ENCODE peak calls at places on chromosomes 6 and 20, in ten cellular contexts. W is nephron progenitor cell, M is endodermal cell, H is fibroblast of pulmonary artery, P is cardiac fibroblast, T is prostate gland, I is H9, J is neural crest cell, E is AG10803, V is body of pancreas. Q is an unnamed sample.
A peak's percentile ranks its signal among the peaks of the same experiment; 100 is the strongest.

GRCh38 chr20:1266167-1266973 is at the start of gene SNPH:
- DNase-seq in J (peak; percentile 45), M (peak; percentile 89), H (peak; percentile 79), P (peak; percentile 82), V (peak; percentile 78), W (peak; percentile 72), E (peak; percentile 70), T (peak; percentile 58), I (peak; percentile 82), Q (peak; percentile 86)

GRCh38 chr6:89763550-89763949 is 56.0 kb downstream of the MDN1 start:
- DNase-seq in J (no peak), M (no peak), E (peak; percentile 22), V (no peak), I (no peak), T (no peak), P (peak; percentile 34), W (no peak), H (peak; percentile 70), Q (no peak)

GRCh38 chr6:160170018-160170680 is 48.5 kb downstream of the SLC22A1 start:
- DNase-seq in T (no peak), M (no peak), H (no peak), P (no peak), E (no peak), I (no peak), V (no peak), J (no peak), W (no peak), Q (no peak)

GRCh38 chr6:47308674-47309325 is 905 bp downstream of the TNFRSF21 start:
- DNase-seq in T (peak; percentile 14), M (peak; percentile 72), E (peak; percentile 18), I (peak; percentile 46), J (peak; percentile 18), W (peak; percentile 56), H (no peak), P (no peak), V (peak; percentile 24), Q (no peak)

GRCh38 chr20:57361517-57361916 is 10.5 kb downstream of the RAE1 start:
- DNase-seq in I (no peak), W (no peak), V (no peak), J (no peak), P (peak; percentile 71), T (no peak), E (peak; percentile 84), H (peak; percentile 76), M (peak; percentile 26), Q (no peak)

GRCh38 chr20:1971893-1972586 is 21.8 kb downstream of the PDYN start:
- DNase-seq in V (no peak), E (no peak), J (no peak), T (no peak), H (no peak), P (no peak), W (no peak), I (no peak), M (no peak), Q (no peak)

GRCh38 chr6:90369024-90369519 is 72.4 kb upstream of the BACH2 start:
- DNase-seq in T (peak; percentile 91), E (peak; percentile 100), P (peak; percentile 99), M (peak; percentile 80), V (peak; percentile 66), W (no peak), J (no peak), H (peak; percentile 100), I (peak; percentile 68), Q (peak; percentile 22)

GRCh38 chr20:50655325-50655880 is 35.9 kb downstream of the RIPOR3 start:
- DNase-seq in M (no peak), I (no peak), V (peak; percentile 56), W (no peak), J (no peak), H (peak; percentile 90), T (no peak), E (peak; percentile 98), P (peak; percentile 96), Q (peak; percentile 70)

GRCh38 chr20:62159835-62160234 is 16.3 kb downstream of the SS18L1 start:
- DNase-seq in I (no peak), E (no peak), T (no peak), M (no peak), J (no peak), V (no peak), P (no peak), H (no peak), W (no peak), Q (no peak)

GRCh38 chr20:63280929-63281545 is 8.4 kb downstream of the ARFGAP1 start:
- DNase-seq in H (no peak), I (peak; percentile 68), T (no peak), W (no peak), E (no peak), V (no peak), M (peak; percentile 84), J (no peak), P (no peak), Q (no peak)

GRCh38 chr20:35561268-35561667 is 19.4 kb downstream of the ERGIC3 start:
- DNase-seq in W (peak; percentile 26), P (peak; percentile 55), E (peak; percentile 48), T (no peak), V (peak; percentile 38), I (peak; percentile 75), M (peak; percentile 87), H (peak; percentile 39), J (peak; percentile 34), Q (no peak)
- TF ChIP-seq CTCF in W (peak; percentile 22), P (peak; percentile 10), E (peak; percentile 43), T (no peak), V (peak; percentile 28), I (peak; percentile 58), M (peak; percentile 75), H (peak; percentile 23), J (peak; percentile 46), Q (no peak)

GRCh38 chr6:165891320-165891719 is 228.3 kb upstream of the PDE10A start:
- DNase-seq in W (no peak), M (peak; percentile 68), J (no peak), H (no peak), V (no peak), E (no peak), P (no peak), T (no peak), I (no peak), Q (no peak)
- TF ChIP-seq CTCF in W (peak; percentile 14), M (peak; percentile 73), J (no peak), H (peak; percentile 5), V (no peak), E (peak; percentile 12), P (peak; percentile 8), T (no peak), I (peak; percentile 34), Q (no peak)

GRCh38 chr6:128295670-128296069 is 224.7 kb downstream of the PTPRK start:
- DNase-seq in E (no peak), T (no peak), J (no peak), I (no peak), W (no peak), M (no peak), V (no peak), H (no peak), P (no peak), Q (no peak)
- TF ChIP-seq CTCF in E (no peak), T (no peak), J (peak; percentile 36), I (peak; percentile 39), W (no peak), M (peak; percentile 53), V (peak; percentile 15), H (peak; percentile 16), P (no peak), Q (no peak)

DNA sequence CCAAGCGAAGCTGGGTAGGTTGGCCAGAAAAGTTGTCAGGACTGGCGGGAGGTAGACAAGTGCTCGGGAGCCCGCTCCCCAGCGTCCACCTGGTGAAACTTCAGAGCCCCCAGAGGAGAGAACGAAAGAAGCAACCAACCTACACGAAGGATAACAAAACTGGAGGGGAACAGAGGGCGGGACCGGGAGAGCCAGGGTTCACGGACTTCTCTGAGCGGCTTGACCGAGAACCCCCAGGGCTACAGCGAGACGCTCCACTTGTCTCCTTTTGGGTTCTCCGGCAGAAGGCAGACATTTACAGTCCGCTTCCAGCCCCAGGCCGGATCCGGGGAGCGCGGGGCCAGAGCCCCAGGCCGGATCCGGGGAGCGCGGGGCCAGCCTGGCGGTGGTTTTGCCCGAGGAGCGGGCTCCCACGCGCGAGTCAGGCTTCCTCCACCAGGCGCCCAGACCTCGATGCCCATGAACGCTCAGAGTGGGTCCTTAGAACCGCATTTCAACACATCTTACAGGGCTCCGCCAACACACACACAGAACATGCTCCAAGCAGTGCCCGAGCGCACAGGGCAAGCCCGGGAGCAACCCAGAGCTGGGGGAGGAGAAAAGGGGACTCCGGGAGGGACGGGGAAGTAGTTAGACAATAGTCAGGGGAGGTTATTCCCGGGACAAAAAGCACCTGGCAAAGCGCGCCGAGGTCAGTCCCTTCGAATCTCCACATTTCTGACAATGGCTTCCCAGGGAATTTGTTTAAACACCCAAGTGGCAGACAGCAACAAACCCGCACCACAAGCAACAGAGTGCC is 1.1 kb downstream of the PTPRK start:
- DNase-seq in V (peak; percentile 71), P (peak; percentile 55), W (peak; percentile 63), E (peak; percentile 50), I (peak; percentile 75), H (peak; percentile 56), T (peak; percentile 68), M (peak; percentile 88), J (peak; percentile 30), Q (no peak)
- TF ChIP-seq CTCF in V (peak; percentile 43), P (peak; percentile 14), W (no peak), E (no peak), I (peak; percentile 52), H (peak; percentile 25), T (peak; percentile 27), M (peak; percentile 66), J (peak; percentile 30), Q (no peak)

GRCh38 chr6:140271759-140272377 is 897.4 kb upstream of the CITED2 start:
- DNase-seq in T (no peak), J (no peak), P (no peak), E (no peak), M (no peak), H (no peak), V (no peak), W (no peak), I (no peak), Q (no peak)

GRCh38 chr6:140275725-140276124 is 901.3 kb upstream of the CITED2 start:
- DNase-seq in P (no peak), W (no peak), M (no peak), I (no peak), E (no peak), V (no peak), H (no peak), J (no peak), T (no peak), Q (no peak)

GRCh38 chr6:140274548-140274947 is 900.1 kb upstream of the CITED2 start:
- DNase-seq in T (no peak), M (no peak), V (no peak), H (no peak), E (no peak), W (no peak), J (no peak), P (no peak), I (no peak), Q (no peak)

GRCh38 chr6:140276719-140277118 is 902.3 kb upstream of the CITED2 start:
- DNase-seq in I (no peak), P (no peak), W (no peak), E (no peak), J (no peak), T (no peak), M (no peak), H (no peak), V (no peak), Q (no peak)

DNA sequence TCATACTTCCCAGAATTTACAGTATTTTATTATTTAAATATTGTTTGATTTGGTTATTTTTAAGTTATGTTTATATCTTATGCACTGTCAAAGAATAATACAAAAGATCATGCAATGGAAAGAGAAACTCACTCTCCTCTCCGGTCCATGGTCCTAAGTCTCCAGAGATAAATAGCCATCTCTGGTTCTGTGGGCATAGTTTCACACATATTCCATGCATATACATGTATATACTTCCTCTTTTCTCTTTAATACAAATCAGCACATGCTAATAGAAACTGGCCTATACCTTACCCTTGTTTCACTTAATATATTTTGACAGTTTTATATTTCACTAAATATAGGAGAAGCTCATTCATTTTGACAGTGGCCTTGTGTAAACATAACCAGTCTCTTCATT is 901.7 kb upstream of the CITED2 start:
- DNase-seq in V (no peak), P (no peak), M (no peak), J (no peak), I (no peak), H (no peak), T (no peak), W (no peak), E (no peak), Q (no peak)
- TF ChIP-seq CTCF in V (no peak), P (no peak), M (no peak), J (no peak), I (no peak), H (no peak), T (no peak), W (no peak), E (no peak), Q (no peak)